ENCODE peak calls at places on chromosomes 7 and 10, in four cellular contexts. Z, J, Q and C are unnamed samples.

GRCh38 chr7:46752881-46753366 is 829.0 kb downstream of the TNS3 start:
- DNase-seq in Z (peak), J (no peak), Q (no peak), C (peak)

GRCh38 chr10:128943111-128943510 is 523.9 kb upstream of the MGMT start:
- DNase-seq in Z (no peak), J (no peak), Q (no peak), C (no peak)

GRCh38 chr10:28873540-28873939 is 196.2 kb downstream of the BAMBI start:
- DNase-seq in Z (no peak), J (peak), Q (no peak), C (no peak)

GRCh38 chr7:153224890-153225289 is 465.3 kb downstream of the ACTR3B start:
- DNase-seq in Z (no peak), J (no peak), Q (no peak), C (no peak)

GRCh38 chr10:84590794-84591193 is 262.4 kb downstream of the CCSER2 start:
- DNase-seq in Z (no peak), J (no peak), Q (no peak), C (no peak)

GRCh38 chr10:48968036-48968435 is 28.4 kb upstream of the LRRC18 start:
- DNase-seq in Z (no peak), J (no peak), Q (no peak), C (no peak)

GRCh38 chr10:24494236-24494635 is 229.5 kb downstream of the ARHGAP21 start:
- DNase-seq in Z (no peak), J (no peak), Q (no peak), C (no peak)

GRCh38 chr10:8048281-8049008 is 6.0 kb upstream of the GATA3 start:
- DNase-seq in Z (no peak), J (no peak), Q (no peak), C (no peak)

GRCh38 chr7:46411236-46411635 is 490.2 kb upstream of the IGFBP3 start:
- DNase-seq in Z (no peak), J (no peak), Q (no peak), C (no peak)

GRCh38 chr10:80542053-80542452 is 4.4 kb downstream of the SH2D4B start:
- DNase-seq in Z (peak), J (peak), Q (no peak), C (no peak)

GRCh38 chr10:115094605-115095004 is 1.4 kb downstream of the ATRNL1 start:
- DNase-seq in Z (no peak), J (no peak), Q (no peak), C (no peak)

GRCh38 chr7:77778535-77778934 is 19.7 kb downstream of the TMEM60 start:
- DNase-seq in Z (no peak), J (no peak), Q (no peak), C (no peak)

GRCh38 chr7:156614434-156615264 is 25.9 kb upstream of the RNF32 start:
- DNase-seq in Z (no peak), J (peak), Q (peak), C (no peak)

GRCh38 chr7:155558961-155559360 is 12.6 kb upstream of the CNPY1 start:
- DNase-seq in Z (no peak), J (no peak), Q (no peak), C (no peak)

GRCh38 chr7:78638364-78638763 is 815.1 kb downstream of the MAGI2 start:
- DNase-seq in Z (no peak), J (no peak), Q (no peak), C (no peak)

GRCh38 chr10:7345717-7346116 is 65.1 kb downstream of the SFMBT2 start:
- DNase-seq in Z (no peak), J (no peak), Q (no peak), C (no peak)

DNA sequence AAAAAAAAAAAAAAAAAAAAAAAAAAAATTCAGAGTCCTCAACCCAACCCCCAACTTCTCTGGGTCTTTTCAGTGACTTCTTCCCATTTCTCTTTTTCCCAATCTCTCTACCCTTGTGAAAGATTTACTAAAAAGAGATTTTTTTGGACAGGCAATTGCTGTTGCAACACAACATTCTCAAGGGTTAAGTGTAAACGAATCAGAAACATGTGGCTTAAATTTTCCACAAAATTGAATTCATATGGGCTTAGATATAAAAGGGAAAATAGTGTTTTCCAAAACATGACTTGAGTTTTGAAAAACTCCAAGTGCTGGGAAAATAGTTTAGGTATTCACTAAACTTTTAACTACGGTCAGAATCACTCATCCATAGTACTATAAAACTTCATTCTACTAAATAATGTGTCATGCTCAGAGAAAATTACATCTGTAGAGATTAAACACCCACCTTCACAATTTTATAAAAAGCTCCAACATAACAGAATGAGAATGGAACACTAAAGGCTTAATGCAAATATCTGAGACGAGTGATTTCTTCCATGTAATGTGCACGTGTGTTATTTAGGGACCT is 643.1 kb downstream of the PARD3 start:
- DNase-seq in Z (peak), J (no peak), Q (no peak), C (no peak)
- TF ChIP-seq MAFK in Z (no peak), J (no peak), Q (no peak), C (no peak)

GRCh38 chr10:69684020-69684980 is 54.3 kb downstream of the FAM241B start:
- DNase-seq in Z (peak), J (peak), Q (no peak), C (no peak)
- TF ChIP-seq USF2 in Z (no peak), J (no peak), Q (no peak), C (no peak)

GRCh38 chr7:102320181-102320580 is 33.5 kb downstream of the SH2B2 start:
- DNase-seq in Z (no peak), J (no peak), Q (no peak), C (no peak)

GRCh38 chr7:102320601-102321350 is 34.1 kb downstream of the SH2B2 start:
- DNase-seq in Z (no peak), J (no peak), Q (no peak), C (no peak)

GRCh38 chr7:102322202-102322715 is 34.0 kb downstream of the SPDYE6 start:
- DNase-seq in Z (no peak), J (no peak), Q (no peak), C (no peak)

GRCh38 chr7:102319671-102320070 is 33.0 kb downstream of the SH2B2 start:
- DNase-seq in Z (no peak), J (no peak), Q (no peak), C (no peak)

GRCh38 chr7:102321351-102322201 is 34.7 kb downstream of the SPDYE6 start:
- DNase-seq in Z (no peak), J (no peak), Q (peak), C (no peak)
- TF ChIP-seq SMC3 in Z (no peak), J (no peak), Q (no peak), C (no peak)

DNA sequence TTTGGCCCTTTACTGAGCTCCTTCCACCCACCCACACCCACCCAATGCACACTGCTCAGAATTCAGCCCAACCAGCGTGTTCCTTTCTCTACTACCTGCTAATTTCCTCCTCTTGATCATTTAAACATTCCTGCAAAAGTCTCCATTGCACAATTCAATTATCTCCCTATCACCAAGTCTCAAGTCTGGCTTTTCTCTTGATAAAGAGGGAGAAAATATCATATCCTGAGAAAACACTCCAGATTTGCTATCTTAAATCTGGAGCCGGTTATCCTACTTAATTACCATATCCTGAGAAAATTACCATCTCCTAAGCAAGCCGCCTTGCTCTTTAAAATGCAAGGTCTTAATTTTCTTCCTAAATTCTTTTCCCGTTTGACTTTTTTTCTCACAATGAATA is 505.5 kb downstream of the XPNPEP1 start:
- DNase-seq in Z (no peak), J (no peak), Q (no peak), C (no peak)
- TF ChIP-seq MAFK in Z (no peak), J (no peak), Q (no peak), C (no peak)

DNA sequence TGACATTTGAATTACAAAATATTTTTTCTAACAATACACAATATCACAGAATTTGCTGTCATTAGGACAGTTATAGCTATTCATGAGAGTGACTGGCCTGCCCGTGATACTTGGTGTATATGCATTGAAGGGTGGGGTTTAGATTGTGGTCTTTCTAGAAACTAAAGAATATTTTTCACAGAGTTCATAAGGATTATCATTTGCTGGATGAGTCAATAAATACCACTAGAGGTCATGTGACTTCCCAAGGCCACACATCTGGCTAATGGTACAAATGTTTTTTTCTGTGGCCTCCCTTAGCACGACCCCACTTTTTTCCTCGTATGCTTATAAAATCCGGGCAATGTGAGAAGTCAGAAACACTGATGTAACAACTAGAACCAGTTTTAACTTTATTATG is 5.2 kb downstream of the OPTN start:
- DNase-seq in Z (peak), J (peak), Q (no peak), C (no peak)
- TF ChIP-seq USF2 in Z (peak), J (no peak), Q (no peak), C (peak)

GRCh38 chr7:106548491-106548890 is 112.5 kb downstream of the CCDC71L start:
- DNase-seq in Z (no peak), J (no peak), Q (no peak), C (no peak)
- TF ChIP-seq SMC3 in Z (no peak), J (no peak), Q (no peak), C (no peak)

DNA sequence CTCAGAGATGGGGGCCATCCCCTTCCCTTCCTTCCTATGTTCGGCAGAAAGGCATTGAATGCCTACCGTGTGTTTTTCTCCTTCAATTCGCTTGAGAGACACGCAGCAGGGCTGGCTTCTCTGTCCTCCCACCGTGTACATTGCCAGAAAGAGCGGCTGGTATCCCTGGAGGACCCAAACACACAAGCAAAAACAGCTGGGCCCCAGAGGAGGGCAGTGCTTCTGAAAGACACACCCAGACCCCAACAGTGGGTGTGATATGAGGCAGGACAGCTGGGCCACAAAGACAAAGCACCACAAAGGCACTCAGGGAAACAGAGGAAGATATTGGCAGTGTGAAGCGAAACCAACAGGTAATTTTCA is 133.1 kb upstream of the SH2B2 start:
- DNase-seq in Z (no peak), J (no peak), Q (no peak), C (no peak)
- TF ChIP-seq MAFK in Z (no peak), J (no peak), Q (no peak), C (no peak)

DNA sequence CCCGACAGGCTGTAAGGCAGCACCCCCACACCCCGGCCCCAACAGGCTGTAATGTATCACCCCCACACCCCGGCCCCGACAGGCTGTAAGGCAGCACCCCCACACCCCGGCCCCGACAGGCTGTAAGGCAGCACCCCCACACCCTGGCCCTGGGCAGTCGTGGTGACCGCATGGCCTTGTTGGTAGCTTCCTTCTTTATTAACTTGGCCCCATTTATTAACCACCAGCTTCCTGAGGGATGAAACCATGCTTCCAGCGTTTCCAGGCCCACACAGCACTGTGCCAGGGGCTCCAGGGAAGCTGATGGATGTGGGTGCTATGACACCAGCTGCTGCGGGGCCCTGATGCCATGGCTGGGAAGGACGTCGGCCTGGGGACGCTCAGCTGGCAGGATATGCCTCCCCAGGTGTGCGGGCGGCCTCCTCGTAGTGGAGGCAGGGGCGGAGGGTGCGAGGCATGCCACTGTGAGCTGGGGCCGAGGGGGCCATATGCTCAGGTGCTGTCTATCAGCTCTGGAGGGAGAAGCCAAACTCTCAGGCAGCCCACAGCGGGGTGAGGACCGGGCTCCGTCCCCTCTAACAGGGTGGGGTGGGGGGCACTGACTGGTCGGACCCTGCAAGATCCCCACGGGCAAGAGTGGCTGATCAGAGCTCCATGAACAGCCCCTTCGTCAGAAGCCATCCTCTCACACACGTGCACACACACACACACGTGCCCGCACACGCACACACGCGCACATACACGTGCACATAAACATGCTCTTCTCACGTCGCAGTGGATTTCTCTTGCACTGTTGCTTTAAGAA is 311.0 kb downstream of the PTPRN2 start:
- DNase-seq in Z (no peak), J (no peak), Q (no peak), C (no peak)
- TF ChIP-seq USF2 in Z (no peak), J (no peak), Q (no peak), C (no peak)